ENCODE peak calls at places on chromosome 14, in six cellular contexts. One of them, this sample, is unnamed.

GRCh38 chr14:73759183-73759713 is 45.1 kb upstream of the PNMA1 start:
- DNase-seq in RWPE2: no peak
- DNase-seq in GM06990: peak; percentile 64
- DNase-seq in cardiac fibroblast: peak; percentile 81
- DNase-seq in tibial artery: peak; percentile 88
- DNase-seq in lower lobe of right lung: peak; percentile 79
- DNase-seq in this sample: no peak

GRCh38 chr14:72472845-72473244 is 421.1 kb downstream of the DPF3 start:
- DNase-seq in cardiac fibroblast: no peak
- DNase-seq in RWPE2: no peak
- DNase-seq in GM06990: no peak
- DNase-seq in tibial artery: no peak
- DNase-seq in lower lobe of right lung: no peak
- DNase-seq in this sample: no peak

GRCh38 chr14:106622200-106622745 is 1095.9 kb downstream of the TMEM121 start:
- DNase-seq in GM06990: no peak
- DNase-seq in cardiac fibroblast: no peak
- DNase-seq in lower lobe of right lung: no peak
- DNase-seq in tibial artery: no peak
- DNase-seq in RWPE2: no peak
- DNase-seq in this sample: no peak

GRCh38 chr14:95389471-95390011 is 69.8 kb upstream of the CLMN start:
- DNase-seq in cardiac fibroblast: peak; percentile 84
- DNase-seq in tibial artery: peak; percentile 94
- DNase-seq in lower lobe of right lung: no peak
- DNase-seq in RWPE2: no peak
- DNase-seq in GM06990: no peak
- DNase-seq in this sample: no peak

GRCh38 chr14:58599145-58599544 is 38.6 kb upstream of the DACT1 start:
- DNase-seq in tibial artery: no peak
- DNase-seq in RWPE2: no peak
- DNase-seq in cardiac fibroblast: no peak
- DNase-seq in GM06990: no peak
- DNase-seq in lower lobe of right lung: no peak
- DNase-seq in this sample: no peak

GRCh38 chr14:37585971-37586759 is 8.9 kb downstream of the FOXA1 start:
- DNase-seq in tibial artery: no peak
- DNase-seq in GM06990: no peak
- DNase-seq in lower lobe of right lung: no peak
- DNase-seq in RWPE2: no peak
- DNase-seq in cardiac fibroblast: no peak
- DNase-seq in this sample: no peak

GRCh38 chr14:99940064-99940463 is 125.2 kb upstream of the EVL start:
- DNase-seq in lower lobe of right lung: no peak
- DNase-seq in tibial artery: no peak
- DNase-seq in cardiac fibroblast: no peak
- DNase-seq in GM06990: no peak
- DNase-seq in RWPE2: peak; percentile 59
- DNase-seq in this sample: no peak

GRCh38 chr14:54738009-54738408 is 164.6 kb downstream of the GCH1 start:
- DNase-seq in GM06990: no peak
- DNase-seq in cardiac fibroblast: no peak
- DNase-seq in lower lobe of right lung: no peak
- DNase-seq in RWPE2: no peak
- DNase-seq in tibial artery: no peak
- DNase-seq in this sample: no peak

GRCh38 chr14:101132051-101132541 is 228.6 kb upstream of the RTL1 start:
- DNase-seq in RWPE2: no peak
- DNase-seq in cardiac fibroblast: no peak
- DNase-seq in GM06990: no peak
- DNase-seq in tibial artery: no peak
- DNase-seq in lower lobe of right lung: peak; percentile 37
- DNase-seq in this sample: no peak

GRCh38 chr14:101131451-101131916 is 228.0 kb upstream of the RTL1 start:
- DNase-seq in RWPE2: no peak
- DNase-seq in cardiac fibroblast: no peak
- DNase-seq in GM06990: no peak
- DNase-seq in tibial artery: no peak
- DNase-seq in lower lobe of right lung: no peak
- DNase-seq in this sample: no peak

GRCh38 chr14:101132588-101132987 is 229.1 kb upstream of the RTL1 start:
- DNase-seq in lower lobe of right lung: no peak
- DNase-seq in tibial artery: no peak
- DNase-seq in RWPE2: no peak
- DNase-seq in cardiac fibroblast: no peak
- DNase-seq in GM06990: no peak
- DNase-seq in this sample: no peak

GRCh38 chr14:101129750-101130149 is 226.2 kb upstream of the RTL1 start:
- DNase-seq in tibial artery: no peak
- DNase-seq in RWPE2: no peak
- DNase-seq in cardiac fibroblast: no peak
- DNase-seq in GM06990: no peak
- DNase-seq in lower lobe of right lung: no peak
- DNase-seq in this sample: no peak

DNA sequence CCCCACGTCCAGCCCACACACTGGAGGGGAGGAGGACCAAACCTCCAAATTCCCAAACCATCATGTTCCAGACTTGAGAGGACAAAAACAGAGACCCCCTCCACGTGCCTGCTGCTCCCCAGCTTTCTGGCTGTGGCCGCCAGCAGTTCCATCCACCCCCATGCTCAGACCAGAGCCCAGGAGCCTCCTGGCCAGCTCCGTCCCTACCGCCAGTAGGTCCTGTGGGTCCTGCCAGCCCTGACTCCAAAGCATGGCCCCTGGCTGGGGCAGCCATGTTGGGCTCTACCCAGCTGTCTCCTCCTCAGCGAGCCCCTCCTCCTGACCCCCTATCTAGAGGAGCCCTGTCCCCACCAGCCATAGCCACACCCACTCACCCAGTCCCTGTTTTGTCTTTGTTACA is 227.3 kb upstream of the RTL1 start:
- DNase-seq in GM06990: no peak
- DNase-seq in lower lobe of right lung: peak; percentile 26
- DNase-seq in cardiac fibroblast: no peak
- DNase-seq in RWPE2: no peak
- DNase-seq in tibial artery: no peak
- DNase-seq in this sample: no peak
- TF ChIP-seq CTCF in GM06990: no peak
- TF ChIP-seq CTCF in lower lobe of right lung: no peak
- TF ChIP-seq CTCF in cardiac fibroblast: no peak
- TF ChIP-seq CTCF in RWPE2: no peak
- TF ChIP-seq CTCF in tibial artery: no peak
- TF ChIP-seq CTCF in this sample: no peak

GRCh38 chr14:59895721-59896120 is 24.2 kb upstream of the LRRC9 start:
- DNase-seq in tibial artery: no peak
- DNase-seq in cardiac fibroblast: no peak
- DNase-seq in lower lobe of right lung: no peak
- DNase-seq in GM06990: no peak
- DNase-seq in RWPE2: no peak
- DNase-seq in this sample: no peak

GRCh38 chr14:59900536-59900935 is 19.4 kb upstream of the LRRC9 start:
- DNase-seq in GM06990: no peak
- DNase-seq in lower lobe of right lung: no peak
- DNase-seq in RWPE2: no peak
- DNase-seq in cardiac fibroblast: no peak
- DNase-seq in tibial artery: no peak
- DNase-seq in this sample: no peak

DNA sequence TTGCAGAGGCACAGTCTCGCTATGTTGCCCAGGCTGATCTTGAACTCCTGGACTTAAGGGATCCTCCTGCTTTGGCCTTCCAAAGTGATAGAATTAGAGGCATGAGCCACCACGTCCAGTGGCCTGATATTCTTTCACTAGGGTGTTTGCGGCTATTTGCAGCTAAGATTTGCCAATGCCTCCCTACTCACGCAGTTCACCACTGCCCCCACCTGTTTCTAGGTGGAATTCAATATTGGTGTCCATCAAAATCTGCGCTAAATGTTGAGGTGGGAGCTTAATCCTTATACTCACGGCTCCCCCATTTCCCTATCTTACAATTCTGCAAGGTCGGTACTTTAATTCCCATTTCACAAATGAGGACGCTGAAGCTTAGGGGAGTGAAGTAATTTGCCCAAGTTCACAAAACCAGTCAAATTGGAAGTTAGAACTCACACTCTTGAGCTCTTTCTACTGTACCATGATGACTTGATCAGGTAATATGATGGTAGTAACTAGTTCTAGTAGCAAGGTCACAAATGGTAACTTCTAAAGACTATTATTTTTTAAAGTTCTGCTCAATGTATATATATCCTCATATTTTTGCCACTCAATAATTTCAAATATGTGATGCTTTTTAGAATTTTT is 22.1 kb upstream of the LRRC9 start:
- DNase-seq in tibial artery: no peak
- DNase-seq in RWPE2: no peak
- DNase-seq in cardiac fibroblast: peak; percentile 41
- DNase-seq in GM06990: no peak
- DNase-seq in lower lobe of right lung: no peak
- DNase-seq in this sample: peak; percentile 13
- TF ChIP-seq CTCF in tibial artery: peak; percentile 63
- TF ChIP-seq CTCF in RWPE2: peak; percentile 79
- TF ChIP-seq CTCF in cardiac fibroblast: peak; percentile 55
- TF ChIP-seq CTCF in GM06990: peak; percentile 59
- TF ChIP-seq CTCF in lower lobe of right lung: peak; percentile 48
- TF ChIP-seq CTCF in this sample: peak; percentile 17

GRCh38 chr14:68362841-68363240 is 430.0 kb downstream of the ZFP36L1 start:
- DNase-seq in GM06990: no peak
- DNase-seq in lower lobe of right lung: no peak
- DNase-seq in tibial artery: no peak
- DNase-seq in cardiac fibroblast: no peak
- DNase-seq in RWPE2: no peak
- DNase-seq in this sample: no peak

GRCh38 chr14:68365228-68365627 is 427.6 kb downstream of the ZFP36L1 start:
- DNase-seq in RWPE2: no peak
- DNase-seq in lower lobe of right lung: no peak
- DNase-seq in GM06990: no peak
- DNase-seq in tibial artery: no peak
- DNase-seq in cardiac fibroblast: peak; percentile 22
- DNase-seq in this sample: no peak

GRCh38 chr14:68364823-68365222 is 428.0 kb downstream of the ZFP36L1 start:
- DNase-seq in cardiac fibroblast: peak; percentile 20
- DNase-seq in tibial artery: no peak
- DNase-seq in RWPE2: no peak
- DNase-seq in lower lobe of right lung: no peak
- DNase-seq in GM06990: no peak
- DNase-seq in this sample: no peak

GRCh38 chr14:68363841-68364711 is 428.8 kb downstream of the ZFP36L1 start:
- DNase-seq in GM06990: no peak
- DNase-seq in cardiac fibroblast: peak; percentile 44
- DNase-seq in tibial artery: peak; percentile 80
- DNase-seq in lower lobe of right lung: peak; percentile 72
- DNase-seq in RWPE2: no peak
- DNase-seq in this sample: no peak

GRCh38 chr14:68363401-68363800 is 429.5 kb downstream of the ZFP36L1 start:
- DNase-seq in cardiac fibroblast: no peak
- DNase-seq in tibial artery: no peak
- DNase-seq in RWPE2: no peak
- DNase-seq in lower lobe of right lung: peak; percentile 53
- DNase-seq in GM06990: peak; percentile 31
- DNase-seq in this sample: no peak
- TF ChIP-seq CTCF in cardiac fibroblast: no peak
- TF ChIP-seq CTCF in tibial artery: no peak
- TF ChIP-seq CTCF in RWPE2: no peak
- TF ChIP-seq CTCF in lower lobe of right lung: no peak
- TF ChIP-seq CTCF in GM06990: no peak
- TF ChIP-seq CTCF in this sample: no peak

GRCh38 chr14:101737414-101738367 is 23.8 kb upstream of the PPP2R5C start:
- DNase-seq in lower lobe of right lung: no peak
- DNase-seq in RWPE2: no peak
- DNase-seq in tibial artery: no peak
- DNase-seq in cardiac fibroblast: no peak
- DNase-seq in GM06990: no peak
- DNase-seq in this sample: no peak
- TF ChIP-seq CTCF in lower lobe of right lung: peak; percentile 16
- TF ChIP-seq CTCF in RWPE2: no peak
- TF ChIP-seq CTCF in tibial artery: no peak
- TF ChIP-seq CTCF in cardiac fibroblast: peak; percentile 5
- TF ChIP-seq CTCF in GM06990: peak; percentile 50
- TF ChIP-seq CTCF in this sample: no peak

GRCh38 chr14:85418716-85419115 is 111.2 kb upstream of the FLRT2 start:
- DNase-seq in RWPE2: no peak
- DNase-seq in GM06990: no peak
- DNase-seq in cardiac fibroblast: peak; percentile 35
- DNase-seq in tibial artery: no peak
- DNase-seq in lower lobe of right lung: no peak
- DNase-seq in this sample: no peak

GRCh38 chr14:85420278-85420677 is 109.7 kb upstream of the FLRT2 start:
- DNase-seq in lower lobe of right lung: no peak
- DNase-seq in cardiac fibroblast: no peak
- DNase-seq in RWPE2: no peak
- DNase-seq in GM06990: no peak
- DNase-seq in tibial artery: no peak
- DNase-seq in this sample: no peak

GRCh38 chr14:85415015-85415712 is 114.8 kb upstream of the FLRT2 start:
- DNase-seq in tibial artery: no peak
- DNase-seq in cardiac fibroblast: peak; percentile 94
- DNase-seq in RWPE2: peak; percentile 92
- DNase-seq in lower lobe of right lung: no peak
- DNase-seq in GM06990: no peak
- DNase-seq in this sample: no peak

GRCh38 chr14:85416771-85417170 is 113.2 kb upstream of the FLRT2 start:
- DNase-seq in lower lobe of right lung: no peak
- DNase-seq in GM06990: no peak
- DNase-seq in cardiac fibroblast: peak; percentile 69
- DNase-seq in RWPE2: no peak
- DNase-seq in tibial artery: no peak
- DNase-seq in this sample: no peak

GRCh38 chr14:85417396-85417795 is 112.5 kb upstream of the FLRT2 start:
- DNase-seq in RWPE2: no peak
- DNase-seq in cardiac fibroblast: no peak
- DNase-seq in lower lobe of right lung: no peak
- DNase-seq in tibial artery: no peak
- DNase-seq in GM06990: no peak
- DNase-seq in this sample: no peak
- TF ChIP-seq CTCF in RWPE2: no peak
- TF ChIP-seq CTCF in cardiac fibroblast: no peak
- TF ChIP-seq CTCF in lower lobe of right lung: no peak
- TF ChIP-seq CTCF in tibial artery: no peak
- TF ChIP-seq CTCF in GM06990: no peak
- TF ChIP-seq CTCF in this sample: no peak

This sample was measured in GM10248.